ENCODE peak calls at places on chromosomes 2 and 18, in six cellular contexts. One of them, this sample, is unnamed.

GRCh38 chr2:165773684-165774083 is 20.4 kb downstream of the GALNT3 start:
- DNase-seq in small intestine: peak; percentile 36
- DNase-seq in neural progenitor cell: no peak
- DNase-seq in stomach: no peak
- DNase-seq in A549: no peak
- DNase-seq in H1: no peak
- DNase-seq in this sample: no peak

GRCh38 chr2:196712867-196713266 is 73.4 kb downstream of the CCDC150 start:
- DNase-seq in small intestine: no peak
- DNase-seq in A549: no peak
- DNase-seq in stomach: no peak
- DNase-seq in neural progenitor cell: no peak
- DNase-seq in H1: no peak
- DNase-seq in this sample: no peak

GRCh38 chr2:136058951-136059530 is 58.9 kb downstream of the CXCR4 start:
- DNase-seq in neural progenitor cell: no peak
- DNase-seq in H1: no peak
- DNase-seq in A549: no peak
- DNase-seq in stomach: no peak
- DNase-seq in small intestine: no peak
- DNase-seq in this sample: no peak

GRCh38 chr2:205539603-205540002 is 142.7 kb upstream of the NRP2 start:
- DNase-seq in stomach: no peak
- DNase-seq in H1: no peak
- DNase-seq in neural progenitor cell: no peak
- DNase-seq in A549: peak; percentile 32
- DNase-seq in small intestine: no peak
- DNase-seq in this sample: no peak

GRCh38 chr2:47014564-47015051 is 99.0 kb upstream of the MCFD2 start:
- DNase-seq in A549: no peak
- DNase-seq in small intestine: no peak
- DNase-seq in stomach: no peak
- DNase-seq in neural progenitor cell: no peak
- DNase-seq in H1: no peak
- DNase-seq in this sample: no peak

GRCh38 chr2:10122500-10123280 is at the start of gene RRM2:
- DNase-seq in H1: peak; percentile 71
- DNase-seq in stomach: peak; percentile 93
- DNase-seq in A549: peak; percentile 97
- DNase-seq in neural progenitor cell: peak; percentile 98
- DNase-seq in small intestine: peak; percentile 95
- DNase-seq in this sample: peak; percentile 92

GRCh38 chr2:182616471-182617393 is 99.3 kb upstream of the DNAJC10 start:
- DNase-seq in stomach: no peak
- DNase-seq in A549: peak; percentile 4
- DNase-seq in small intestine: no peak
- DNase-seq in H1: no peak
- DNase-seq in neural progenitor cell: no peak
- DNase-seq in this sample: no peak

GRCh38 chr2:237474511-237474911 is 12.5 kb upstream of the MLPH start:
- DNase-seq in H1: no peak
- DNase-seq in A549: no peak
- DNase-seq in stomach: no peak
- DNase-seq in neural progenitor cell: no peak
- DNase-seq in small intestine: no peak
- DNase-seq in this sample: peak; percentile 65

GRCh38 chr2:85659324-85659981 is 8.5 kb downstream of the SFTPB start:
- DNase-seq in H1: no peak
- DNase-seq in A549: no peak
- DNase-seq in stomach: no peak
- DNase-seq in small intestine: no peak
- DNase-seq in neural progenitor cell: no peak
- DNase-seq in this sample: no peak

GRCh38 chr2:28435796-28436425 is 43.3 kb downstream of the FOSL2 start:
- DNase-seq in stomach: no peak
- DNase-seq in small intestine: peak; percentile 67
- DNase-seq in neural progenitor cell: no peak
- DNase-seq in A549: peak; percentile 73
- DNase-seq in H1: no peak
- DNase-seq in this sample: no peak

GRCh38 chr2:195411219-195411687 is 245.8 kb upstream of the SLC39A10 start:
- DNase-seq in small intestine: no peak
- DNase-seq in neural progenitor cell: no peak
- DNase-seq in A549: no peak
- DNase-seq in H1: no peak
- DNase-seq in stomach: no peak
- DNase-seq in this sample: no peak

GRCh38 chr2:109562421-109562820 is 51.3 kb downstream of the SEPTIN10 start:
- DNase-seq in small intestine: no peak
- DNase-seq in stomach: no peak
- DNase-seq in H1: no peak
- DNase-seq in neural progenitor cell: no peak
- DNase-seq in A549: peak; percentile 64
- DNase-seq in this sample: no peak

GRCh38 chr2:72012886-72013574 is 134.6 kb downstream of the CYP26B1 start:
- DNase-seq in small intestine: no peak
- DNase-seq in H1: no peak
- DNase-seq in neural progenitor cell: no peak
- DNase-seq in A549: no peak
- DNase-seq in stomach: peak; percentile 17
- DNase-seq in this sample: no peak

GRCh38 chr2:98897746-98898145 is 38.3 kb downstream of the CRACDL start:
- DNase-seq in H1: no peak
- DNase-seq in neural progenitor cell: no peak
- DNase-seq in stomach: no peak
- DNase-seq in small intestine: no peak
- DNase-seq in A549: no peak
- DNase-seq in this sample: no peak

GRCh38 chr2:102789349-102790085 is 27.7 kb downstream of the TMEM182 start:
- DNase-seq in stomach: no peak
- DNase-seq in small intestine: no peak
- DNase-seq in H1: no peak
- DNase-seq in neural progenitor cell: peak; percentile 22
- DNase-seq in A549: no peak
- DNase-seq in this sample: no peak

GRCh38 chr2:7497223-7497622 is 580.0 kb downstream of the RNF144A start:
- DNase-seq in A549: no peak
- DNase-seq in neural progenitor cell: no peak
- DNase-seq in H1: no peak
- DNase-seq in small intestine: peak; percentile 32
- DNase-seq in stomach: no peak
- DNase-seq in this sample: no peak

GRCh38 chr18:26865557-26865956 is at the start of gene AQP4:
- DNase-seq in A549: no peak
- DNase-seq in H1: no peak
- DNase-seq in small intestine: no peak
- DNase-seq in neural progenitor cell: peak; percentile 44
- DNase-seq in stomach: peak; percentile 68
- DNase-seq in this sample: peak; percentile 26

GRCh38 chr18:72530622-72531021 is 13.5 kb downstream of the CBLN2 start:
- DNase-seq in H1: no peak
- DNase-seq in stomach: no peak
- DNase-seq in small intestine: no peak
- DNase-seq in neural progenitor cell: peak; percentile 7
- DNase-seq in A549: no peak
- DNase-seq in this sample: no peak

GRCh38 chr2:45797451-45798230 is 146.2 kb downstream of the PRKCE start:
- DNase-seq in stomach: no peak
- DNase-seq in H1: no peak
- DNase-seq in A549: no peak
- DNase-seq in small intestine: no peak
- DNase-seq in neural progenitor cell: peak; percentile 34
- DNase-seq in this sample: no peak

GRCh38 chr2:147632193-147632592 is 212.6 kb upstream of the ACVR2A start:
- DNase-seq in neural progenitor cell: no peak
- DNase-seq in A549: no peak
- DNase-seq in stomach: no peak
- DNase-seq in small intestine: no peak
- DNase-seq in H1: no peak
- DNase-seq in this sample: no peak

GRCh38 chr2:71578665-71579371 is 125.5 kb downstream of the DYSF start:
- DNase-seq in small intestine: no peak
- DNase-seq in stomach: no peak
- DNase-seq in H1: no peak
- DNase-seq in A549: no peak
- DNase-seq in neural progenitor cell: no peak
- DNase-seq in this sample: peak; percentile 51

GRCh38 chr18:45634454-45634853 is 19.2 kb downstream of the SLC14A2 start:
- DNase-seq in stomach: no peak
- DNase-seq in H1: no peak
- DNase-seq in neural progenitor cell: no peak
- DNase-seq in A549: no peak
- DNase-seq in small intestine: no peak
- DNase-seq in this sample: no peak

GRCh38 chr2:58539973-58540372 is 298.8 kb upstream of the FANCL start:
- DNase-seq in A549: peak; percentile 51
- DNase-seq in stomach: no peak
- DNase-seq in neural progenitor cell: peak; percentile 86
- DNase-seq in small intestine: no peak
- DNase-seq in H1: no peak
- DNase-seq in this sample: no peak

GRCh38 chr2:195407782-195408181 is 249.2 kb upstream of the SLC39A10 start:
- DNase-seq in small intestine: no peak
- DNase-seq in H1: no peak
- DNase-seq in A549: peak; percentile 48
- DNase-seq in neural progenitor cell: no peak
- DNase-seq in stomach: no peak
- DNase-seq in this sample: no peak

GRCh38 chr18:24189007-24189528 is 50.2 kb downstream of the CABYR start:
- DNase-seq in small intestine: no peak
- DNase-seq in H1: no peak
- DNase-seq in A549: no peak
- DNase-seq in neural progenitor cell: no peak
- DNase-seq in stomach: no peak
- DNase-seq in this sample: no peak

DNA sequence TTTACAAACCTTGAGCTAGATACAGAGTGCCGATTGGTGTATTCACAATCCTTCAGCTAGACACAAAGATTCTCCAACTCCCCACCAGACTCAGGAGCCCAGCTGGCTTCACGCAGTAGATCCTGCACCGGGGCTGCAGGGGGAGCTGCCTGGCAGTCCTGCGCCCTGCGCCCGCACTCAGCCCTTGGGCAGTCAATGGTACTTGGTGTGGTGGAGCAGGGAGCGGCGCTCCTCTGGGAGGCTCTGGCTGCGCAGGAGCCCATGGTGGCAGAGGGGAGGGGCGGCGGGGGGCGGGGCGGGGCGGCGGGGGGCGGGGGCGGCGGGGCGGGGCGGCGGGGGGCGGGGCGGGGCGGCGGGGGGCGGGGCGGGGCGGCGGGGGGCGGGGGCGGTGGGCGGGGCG is 923.4 kb downstream of the SOCS6 start:
- DNase-seq in neural progenitor cell: no peak
- DNase-seq in H1: no peak
- DNase-seq in stomach: no peak
- DNase-seq in small intestine: no peak
- DNase-seq in A549: no peak
- DNase-seq in this sample: no peak
- H3K4me3 ChIP-seq in neural progenitor cell: no peak overlapping the region
- H3K4me3 ChIP-seq in H1: no peak overlapping the region
- H3K4me3 ChIP-seq in stomach: no peak overlapping the region
- H3K4me3 ChIP-seq in small intestine: no peak overlapping the region
- H3K4me3 ChIP-seq in A549: no peak overlapping the region
- H3K4me3 ChIP-seq in this sample: no peak overlapping the region

DNA sequence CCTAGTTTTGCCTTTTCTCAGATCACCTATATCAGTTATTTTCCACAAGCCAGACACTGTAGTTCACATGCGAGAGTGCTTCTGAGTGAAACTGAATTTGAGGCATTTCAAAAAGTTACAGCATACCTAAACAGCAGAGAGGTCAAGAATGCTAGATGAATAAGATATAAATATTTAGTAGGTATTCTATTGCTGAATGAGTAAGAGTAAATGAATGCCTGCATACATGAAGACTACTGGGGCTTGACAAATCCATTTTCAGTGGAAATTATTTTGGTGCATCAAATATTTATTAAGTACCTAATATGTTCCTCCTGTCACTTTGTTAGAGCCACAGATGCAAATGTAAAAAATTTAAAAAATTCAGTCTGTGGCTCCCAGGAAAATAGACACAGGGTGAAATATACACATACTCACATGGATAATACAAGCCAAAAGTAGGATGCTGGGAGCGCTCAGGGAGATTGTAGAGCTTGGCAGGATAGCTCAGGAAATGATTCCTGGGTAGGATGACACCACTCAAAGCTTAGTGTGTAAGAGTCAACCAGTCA is 27.6 kb upstream of the CDC42EP3 start:
- DNase-seq in neural progenitor cell: no peak
- DNase-seq in stomach: no peak
- DNase-seq in small intestine: no peak
- DNase-seq in A549: no peak
- DNase-seq in H1: no peak
- DNase-seq in this sample: no peak
- H3K27ac ChIP-seq in neural progenitor cell: no peak overlapping the region
- H3K27ac ChIP-seq in stomach: no peak overlapping the region
- H3K27ac ChIP-seq in small intestine: no peak overlapping the region
- H3K27ac ChIP-seq in A549: peak overlapping the region; percentile 60
- H3K27ac ChIP-seq in H1: no peak overlapping the region
- H3K27ac ChIP-seq in this sample: no peak overlapping the region

GRCh38 chr2:44295636-44296359 is 20.5 kb downstream of the SLC3A1 start:
- DNase-seq in stomach: no peak
- DNase-seq in A549: peak; percentile 44
- DNase-seq in small intestine: no peak
- DNase-seq in H1: no peak
- DNase-seq in neural progenitor cell: peak; percentile 28
- DNase-seq in this sample: no peak

GRCh38 chr2:44290271-44290670 is 15.0 kb downstream of the SLC3A1 start:
- DNase-seq in neural progenitor cell: no peak
- DNase-seq in stomach: no peak
- DNase-seq in small intestine: no peak
- DNase-seq in A549: peak; percentile 77
- DNase-seq in H1: no peak
- DNase-seq in this sample: no peak

GRCh38 chr2:44295113-44295512 is 19.8 kb downstream of the SLC3A1 start:
- DNase-seq in A549: no peak
- DNase-seq in H1: no peak
- DNase-seq in small intestine: no peak
- DNase-seq in neural progenitor cell: no peak
- DNase-seq in stomach: peak; percentile 43
- DNase-seq in this sample: no peak

GRCh38 chr2:44286884-44287638 is 11.8 kb downstream of the SLC3A1 start:
- DNase-seq in A549: peak; percentile 56
- DNase-seq in H1: no peak
- DNase-seq in small intestine: peak; percentile 36
- DNase-seq in stomach: peak; percentile 61
- DNase-seq in neural progenitor cell: no peak
- DNase-seq in this sample: no peak

GRCh38 chr2:44291281-44292248 is 16.3 kb downstream of the SLC3A1 start:
- DNase-seq in neural progenitor cell: peak; percentile 27
- DNase-seq in H1: no peak
- DNase-seq in small intestine: peak; percentile 95
- DNase-seq in A549: peak; percentile 99
- DNase-seq in stomach: peak; percentile 84
- DNase-seq in this sample: no peak
- H3K4me3 ChIP-seq in neural progenitor cell: no peak overlapping the region
- H3K4me3 ChIP-seq in H1: no peak overlapping the region
- H3K4me3 ChIP-seq in small intestine: no peak overlapping the region
- H3K4me3 ChIP-seq in A549: peak overlapping the region; percentile 16
- H3K4me3 ChIP-seq in stomach: no peak overlapping the region
- H3K4me3 ChIP-seq in this sample: no peak overlapping the region

GRCh38 chr2:15242936-15243461 is 318.1 kb downstream of the NBAS start:
- DNase-seq in neural progenitor cell: no peak
- DNase-seq in H1: no peak
- DNase-seq in small intestine: no peak
- DNase-seq in A549: no peak
- DNase-seq in stomach: no peak
- DNase-seq in this sample: no peak
- H3K27ac ChIP-seq in neural progenitor cell: no peak overlapping the region
- H3K27ac ChIP-seq in H1: no peak overlapping the region
- H3K27ac ChIP-seq in small intestine: no peak overlapping the region
- H3K27ac ChIP-seq in A549: no peak overlapping the region
- H3K27ac ChIP-seq in stomach: no peak overlapping the region
- H3K27ac ChIP-seq in this sample: no peak overlapping the region

GRCh38 chr2:49255325-49256023 is 101.2 kb upstream of the FSHR start:
- DNase-seq in neural progenitor cell: no peak
- DNase-seq in stomach: no peak
- DNase-seq in A549: no peak
- DNase-seq in H1: no peak
- DNase-seq in small intestine: no peak
- DNase-seq in this sample: no peak
- H3K4me3 ChIP-seq in neural progenitor cell: no peak overlapping the region
- H3K4me3 ChIP-seq in stomach: no peak overlapping the region
- H3K4me3 ChIP-seq in A549: no peak overlapping the region
- H3K4me3 ChIP-seq in H1: no peak overlapping the region
- H3K4me3 ChIP-seq in small intestine: no peak overlapping the region
- H3K4me3 ChIP-seq in this sample: no peak overlapping the region

This sample was measured in heart right ventricle.